ENCODE peak calls at places on chromosomes 7 and 10, in seven cellular contexts. C, D, Z, N, J, F and T are unnamed samples.
A peak's percentile ranks its signal among the peaks of the same experiment; 100 is the strongest.

GRCh38 chr10:25339966-25340365 is 165.2 kb downstream of the GPR158 start:
- DNase-seq in C (no peak), D (no peak), Z (no peak), N (no peak), J (no peak), F (no peak), T (no peak)

GRCh38 chr10:118035358-118036031 is 11.2 kb downstream of the RAB11FIP2 start:
- DNase-seq in C (no peak), D (no peak), Z (no peak), N (no peak), J (no peak), F (no peak), T (no peak)

GRCh38 chr10:73388228-73388627 is 25.6 kb downstream of the ANXA7 start:
- DNase-seq in C (no peak), D (no peak), Z (no peak), N (no peak), J (no peak), F (no peak), T (no peak)

GRCh38 chr7:90720970-90721768 is 125.0 kb downstream of the CDK14 start:
- DNase-seq in C (no peak), D (no peak), Z (no peak), N (no peak), J (no peak), F (peak; percentile 40), T (no peak)

GRCh38 chr10:132444877-132445351 is 47.9 kb downstream of the PWWP2B start:
- DNase-seq in C (no peak), D (no peak), Z (no peak), N (no peak), J (no peak), F (no peak), T (no peak)

GRCh38 chr10:105473170-105473569 is 832.1 kb downstream of the SORCS3 start:
- DNase-seq in C (no peak), D (peak; percentile 25), Z (no peak), N (no peak), J (no peak), F (no peak), T (no peak)

GRCh38 chr10:68284597-68284996 is 47.3 kb upstream of the HNRNPH3 start:
- DNase-seq in C (no peak), D (no peak), Z (no peak), N (no peak), J (no peak), F (no peak), T (no peak)

GRCh38 chr7:156929789-156930539 is 19.5 kb upstream of the NOM1 start:
- DNase-seq in C (no peak), D (no peak), Z (no peak), N (peak; percentile 30), J (no peak), F (no peak), T (no peak)

GRCh38 chr10:42850931-42851330 is 68.3 kb downstream of the BMS1 start:
- DNase-seq in C (no peak), D (no peak), Z (no peak), N (no peak), J (no peak), F (no peak), T (no peak)

GRCh38 chr10:85851300-85851699 is 515.3 kb downstream of the GRID1 start:
- DNase-seq in C (no peak), D (no peak), Z (no peak), N (no peak), J (no peak), F (no peak), T (no peak)

GRCh38 chr7:22156205-22156604 is 200.7 kb downstream of the RAPGEF5 start:
- DNase-seq in C (no peak), D (no peak), Z (no peak), N (no peak), J (no peak), F (no peak), T (no peak)

GRCh38 chr7:152189026-152189425 is 163.6 kb downstream of the GALNT11 start:
- DNase-seq in C (no peak), D (no peak), Z (no peak), N (no peak), J (no peak), F (no peak), T (no peak)

GRCh38 chr7:43112088-43112940 is at the start of gene HECW1:
- DNase-seq in C (no peak), D (no peak), Z (peak; percentile 37), N (no peak), J (peak; percentile 34), F (no peak), T (peak; percentile 37)

GRCh38 chr7:74324499-74325229 is 35.5 kb downstream of the CLIP2 start:
- DNase-seq in C (no peak), D (no peak), Z (no peak), N (no peak), J (peak; percentile 81), F (no peak), T (peak; percentile 70)

GRCh38 chr10:32981760-32982159 is 23.7 kb upstream of the ITGB1 start:
- DNase-seq in C (no peak), D (peak; percentile 75), Z (no peak), N (peak; percentile 14), J (no peak), F (no peak), T (no peak)

GRCh38 chr7:127870231-127870907 is 160.9 kb downstream of the LRRC4 start:
- DNase-seq in C (no peak), D (no peak), Z (no peak), N (no peak), J (no peak), F (no peak), T (no peak)

GRCh38 chr7:36653011-36653670 is 71.2 kb downstream of the AOAH start:
- DNase-seq in C (no peak), D (no peak), Z (no peak), N (no peak), J (no peak), F (no peak), T (no peak)

GRCh38 chr7:76326646-76327233 is 24.3 kb downstream of the HSPB1 start:
- DNase-seq in C (no peak), D (no peak), Z (no peak), N (no peak), J (no peak), F (no peak), T (no peak)

GRCh38 chr7:99997545-99998137 is 17.8 kb upstream of the ZKSCAN1 start:
- DNase-seq in C (peak; percentile 63), D (peak; percentile 65), Z (peak; percentile 76), N (peak; percentile 84), J (peak; percentile 28), F (no peak), T (peak; percentile 30)

GRCh38 chr7:23594879-23595604 is 2.1 kb upstream of the CCDC126 start:
- DNase-seq in C (peak; percentile 43), D (no peak), Z (peak; percentile 85), N (peak; percentile 73), J (no peak), F (no peak), T (no peak)

GRCh38 chr7:138072726-138073125 is 3.5 kb upstream of the AKR1D1 start:
- DNase-seq in C (no peak), D (no peak), Z (no peak), N (no peak), J (no peak), F (no peak), T (no peak)

GRCh38 chr7:142868188-142868811 is 13.4 kb downstream of the EPHB6 start:
- DNase-seq in C (no peak), D (no peak), Z (no peak), N (no peak), J (no peak), F (no peak), T (no peak)

GRCh38 chr10:63236113-63236935 is 103.2 kb downstream of the NRBF2 start:
- DNase-seq in C (peak; percentile 7), D (no peak), Z (peak; percentile 49), N (peak; percentile 29), J (no peak), F (peak; percentile 60), T (no peak)